ENCODE peak calls at places on chromosome 18, in four cellular contexts. R is Peyer's patch, B is psoas muscle, N is AG04449. Z is an unnamed sample.

GRCh38 chr18:43563780-43564179 is 286.5 kb upstream of the SYT4 start:
- DNase-seq in B (no peak), N (no peak), R (no peak), Z (peak)

GRCh38 chr18:21196426-21196825 is 45.6 kb upstream of the GREB1L start:
- DNase-seq in N (no peak), R (no peak), B (no peak), Z (no peak)

GRCh38 chr18:59813942-59814341 is 85.9 kb upstream of the PMAIP1 start:
- DNase-seq in N (no peak), B (no peak), R (no peak), Z (no peak)

GRCh38 chr18:12657048-12657848 is 659 bp downstream of the SPIRE1 start:
- DNase-seq in N (no peak), R (peak), B (peak), Z (peak)

GRCh38 chr18:60027397-60027796 is 127.6 kb downstream of the PMAIP1 start:
- DNase-seq in N (no peak), R (no peak), B (no peak), Z (no peak)

GRCh38 chr18:58252166-58252565 is 208.1 kb downstream of the NEDD4L start:
- DNase-seq in R (no peak), N (no peak), B (no peak), Z (no peak)

GRCh38 chr18:46449033-46449432 is 208.0 kb downstream of the LOXHD1 start:
- DNase-seq in B (no peak), N (no peak), R (no peak), Z (no peak)

GRCh38 chr18:24023185-24023814 is 8.7 kb downstream of the TTC39C start:
- DNase-seq in B (no peak), R (no peak), N (no peak), Z (peak)

GRCh38 chr18:12652861-12653401 is 5.0 kb downstream of the SPIRE1 start:
- DNase-seq in B (no peak), R (no peak), N (no peak), Z (no peak)

GRCh38 chr18:55400590-55401274 is 187.3 kb downstream of the TCF4 start:
- DNase-seq in B (no peak), R (no peak), N (no peak), Z (no peak)

GRCh38 chr18:77560334-77560970 is 310.8 kb downstream of the GALR1 start:
- DNase-seq in N (no peak), B (no peak), R (no peak), Z (no peak)

GRCh38 chr18:48946329-48946835 is 4.4 kb downstream of the SMAD7 start:
- DNase-seq in B (no peak), R (no peak), N (no peak), Z (no peak)

GRCh38 chr18:5414546-5414945 is 119.0 kb upstream of the ZBTB14 start:
- DNase-seq in R (no peak), B (no peak), N (no peak), Z (peak)

GRCh38 chr18:32343634-32344033 is 127.0 kb downstream of the GAREM1 start:
- DNase-seq in R (no peak), B (peak), N (no peak), Z (no peak)

GRCh38 chr18:43596106-43596712 is 318.9 kb upstream of the SYT4 start:
- DNase-seq in R (no peak), B (no peak), N (no peak), Z (no peak)

GRCh38 chr18:13137041-13137938 is 81.3 kb upstream of the LDLRAD4 start:
- DNase-seq in R (peak), N (no peak), B (peak), Z (peak)

GRCh38 chr18:49022311-49023280 is 71.8 kb upstream of the SMAD7 start:
- DNase-seq in R (peak), N (no peak), B (peak), Z (no peak)

GRCh38 chr18:57864615-57865121 is 61.6 kb upstream of the ATP8B1 start:
- DNase-seq in N (no peak), R (no peak), B (no peak), Z (no peak)

GRCh38 chr18:73842795-73843394 is 304.7 kb downstream of the FBXO15 start:
- DNase-seq in N (peak), B (peak), R (no peak), Z (peak)

GRCh38 chr18:199214-199613 is 40.9 kb downstream of the USP14 start:
- DNase-seq in N (no peak), R (no peak), B (no peak), Z (no peak)

GRCh38 chr18:34224423-34225217 is at the start of gene NOL4:
- DNase-seq in N (no peak), B (no peak), R (no peak), Z (peak)

GRCh38 chr18:48049757-48050156 is 119.3 kb upstream of the SMAD2 start:
- DNase-seq in B (no peak), R (no peak), N (no peak), Z (no peak)

DNA sequence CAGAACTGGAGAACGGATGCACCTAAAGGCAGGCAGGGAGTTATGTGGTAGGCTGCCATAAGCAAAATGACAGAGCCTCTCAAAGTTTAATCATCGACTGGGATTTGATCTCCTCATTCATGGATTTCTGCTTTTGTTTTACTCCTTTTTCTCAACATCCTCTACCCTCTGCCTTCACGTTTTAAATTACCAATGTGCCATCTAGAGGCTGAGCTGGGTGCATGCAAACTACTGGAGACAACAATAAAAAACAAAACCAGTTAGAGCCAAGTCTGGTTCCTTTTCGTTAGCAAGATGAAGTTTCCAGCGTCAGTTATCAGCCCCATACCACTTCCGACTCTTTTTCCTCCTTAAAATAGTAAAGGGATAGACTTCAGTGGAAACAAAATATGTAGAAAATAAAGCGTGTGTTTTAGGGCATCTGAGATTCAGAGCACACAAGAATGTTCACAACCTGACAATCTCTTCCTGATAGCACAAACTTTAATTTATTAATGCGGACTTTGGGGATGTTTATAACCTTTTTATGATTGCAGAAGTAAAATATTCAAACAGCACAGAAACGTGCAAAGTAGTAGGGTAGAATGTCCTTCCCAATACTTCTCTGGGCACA is 117.0 kb downstream of the LAMA1 start:
- DNase-seq in N (no peak), B (no peak), R (no peak), Z (no peak)
- TF ChIP-seq CTCF in N (peak), B (peak), R (peak), Z (peak)

GRCh38 chr18:54043484-54044256 is 180.8 kb downstream of the MBD2 start:
- DNase-seq in R (no peak), B (no peak), N (no peak), Z (no peak)
- TF ChIP-seq CTCF in R (no peak), B (no peak), N (peak), Z (no peak)

DNA sequence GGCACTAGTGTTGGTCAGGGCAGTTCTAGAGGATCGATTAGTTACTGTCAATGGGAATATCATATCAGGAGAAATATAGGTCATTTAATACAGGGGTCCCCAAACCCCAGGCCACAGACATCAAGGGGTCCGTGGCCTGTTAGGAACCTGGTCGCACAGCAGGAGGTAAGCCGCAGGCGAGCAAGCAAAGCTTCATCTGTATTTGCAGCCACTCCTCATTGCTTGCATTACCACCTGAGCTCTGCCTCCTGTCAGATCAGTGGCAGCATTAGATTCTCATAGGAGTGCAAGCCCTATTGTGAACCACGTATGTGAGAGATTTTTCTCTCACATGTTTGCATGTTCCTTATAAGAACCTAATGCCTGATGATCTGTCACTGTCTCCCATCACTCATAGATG is 81.9 kb downstream of the DSC3 start:
- DNase-seq in B (no peak), N (no peak), R (no peak), Z (no peak)
- TF ChIP-seq CTCF in B (no peak), N (no peak), R (no peak), Z (no peak)

GRCh38 chr18:63091671-63092364 is 227.8 kb downstream of the BCL2 start:
- DNase-seq in R (no peak), B (no peak), N (no peak), Z (no peak)
- TF ChIP-seq CTCF in R (no peak), B (no peak), N (no peak), Z (no peak)

DNA sequence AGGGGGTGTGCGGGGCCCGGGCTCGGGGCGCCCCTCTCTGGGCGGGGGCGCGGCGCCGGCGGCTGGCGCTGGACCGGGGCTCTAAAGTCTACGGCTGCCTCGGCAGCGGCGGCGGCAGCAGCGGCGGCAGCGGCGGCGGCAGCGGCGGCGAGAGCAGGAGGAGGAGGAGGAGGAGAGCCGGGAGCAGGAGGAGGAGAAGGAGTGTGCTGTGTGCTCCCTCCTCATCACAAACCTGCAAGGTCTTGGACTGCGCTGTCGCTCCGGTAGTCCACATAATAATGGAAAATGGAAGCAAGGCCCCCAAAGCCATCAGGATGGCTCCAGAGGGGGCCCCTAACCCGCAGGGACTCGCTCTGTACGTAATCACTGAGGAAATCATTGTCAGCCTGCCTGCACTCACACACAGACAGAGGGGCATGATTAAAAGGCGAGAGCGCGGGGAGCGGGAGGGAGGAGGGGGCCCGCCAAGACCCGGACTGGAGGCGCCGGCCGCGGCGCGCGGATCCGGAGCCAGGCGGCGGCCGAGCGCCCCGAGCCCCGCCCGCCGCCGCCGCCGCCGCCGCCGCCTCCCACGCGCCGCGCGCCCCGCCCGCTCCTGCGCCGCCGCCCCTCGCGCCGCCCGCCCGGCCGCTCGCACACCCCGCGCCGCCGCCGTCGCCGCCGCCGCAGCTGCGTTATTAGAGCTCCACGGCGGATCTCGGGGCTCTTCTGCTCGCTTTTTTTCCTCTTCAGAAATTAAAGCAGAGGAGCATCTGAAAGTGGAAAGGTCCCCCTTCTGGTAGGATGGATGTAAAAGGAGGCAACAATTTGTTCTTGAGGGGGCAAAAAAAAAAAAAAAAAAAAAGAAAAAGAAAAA is at the start of gene ZNF521:
- DNase-seq in B (peak), N (peak), R (peak), Z (peak)
- TF ChIP-seq CTCF in B (peak), N (peak), R (peak), Z (no peak)

DNA sequence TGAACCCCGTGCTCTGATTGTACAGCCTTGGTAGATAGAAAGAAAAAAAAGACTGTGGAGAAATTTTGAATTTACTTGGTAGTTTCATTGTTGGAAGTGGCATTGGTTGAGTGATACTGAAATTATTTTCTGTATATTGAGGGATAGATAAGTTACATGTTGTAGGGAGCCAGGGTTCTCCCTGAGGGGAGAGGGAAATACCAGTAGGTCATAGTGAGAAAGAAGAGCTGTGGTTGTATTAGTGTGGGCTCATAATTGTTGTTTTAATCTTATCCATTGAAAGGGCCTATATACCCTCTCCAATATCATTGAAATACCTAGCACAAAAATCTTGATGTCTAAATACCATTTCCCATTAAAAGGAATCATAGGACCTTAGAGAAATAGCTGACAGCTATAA is 16.9 kb upstream of the RAB31 start:
- DNase-seq in R (no peak), N (no peak), B (no peak), Z (no peak)
- TF ChIP-seq CTCF in R (no peak), N (no peak), B (no peak), Z (no peak)

GRCh38 chr18:22975508-22975907 is 42.4 kb downstream of the RBBP8 start:
- DNase-seq in R (no peak), N (no peak), B (no peak), Z (no peak)

GRCh38 chr18:22974707-22975106 is 41.6 kb downstream of the RBBP8 start:
- DNase-seq in R (no peak), N (no peak), B (no peak), Z (no peak)

DNA sequence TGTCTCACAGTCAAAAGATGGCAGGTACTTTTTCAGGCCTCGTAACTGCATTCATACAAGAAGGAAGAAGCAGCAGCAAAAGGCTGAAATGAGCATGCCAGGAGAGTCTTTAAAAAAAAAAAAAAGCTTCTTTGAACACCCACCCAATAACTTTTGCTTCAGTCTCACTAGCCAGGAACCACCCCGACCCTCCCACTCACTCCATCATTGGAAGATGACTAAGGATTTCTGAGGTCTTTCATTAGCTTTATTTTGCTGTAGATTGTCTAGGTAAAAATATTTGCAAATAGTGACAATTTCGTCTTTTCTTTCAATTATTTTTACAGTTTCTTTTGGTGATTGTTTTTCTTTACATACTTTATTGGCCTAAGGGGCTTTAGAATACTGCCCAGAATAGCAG is 37.9 kb downstream of the RBBP8 start:
- DNase-seq in N (no peak), B (no peak), R (no peak), Z (no peak)
- TF ChIP-seq CTCF in N (no peak), B (no peak), R (no peak), Z (no peak)

DNA sequence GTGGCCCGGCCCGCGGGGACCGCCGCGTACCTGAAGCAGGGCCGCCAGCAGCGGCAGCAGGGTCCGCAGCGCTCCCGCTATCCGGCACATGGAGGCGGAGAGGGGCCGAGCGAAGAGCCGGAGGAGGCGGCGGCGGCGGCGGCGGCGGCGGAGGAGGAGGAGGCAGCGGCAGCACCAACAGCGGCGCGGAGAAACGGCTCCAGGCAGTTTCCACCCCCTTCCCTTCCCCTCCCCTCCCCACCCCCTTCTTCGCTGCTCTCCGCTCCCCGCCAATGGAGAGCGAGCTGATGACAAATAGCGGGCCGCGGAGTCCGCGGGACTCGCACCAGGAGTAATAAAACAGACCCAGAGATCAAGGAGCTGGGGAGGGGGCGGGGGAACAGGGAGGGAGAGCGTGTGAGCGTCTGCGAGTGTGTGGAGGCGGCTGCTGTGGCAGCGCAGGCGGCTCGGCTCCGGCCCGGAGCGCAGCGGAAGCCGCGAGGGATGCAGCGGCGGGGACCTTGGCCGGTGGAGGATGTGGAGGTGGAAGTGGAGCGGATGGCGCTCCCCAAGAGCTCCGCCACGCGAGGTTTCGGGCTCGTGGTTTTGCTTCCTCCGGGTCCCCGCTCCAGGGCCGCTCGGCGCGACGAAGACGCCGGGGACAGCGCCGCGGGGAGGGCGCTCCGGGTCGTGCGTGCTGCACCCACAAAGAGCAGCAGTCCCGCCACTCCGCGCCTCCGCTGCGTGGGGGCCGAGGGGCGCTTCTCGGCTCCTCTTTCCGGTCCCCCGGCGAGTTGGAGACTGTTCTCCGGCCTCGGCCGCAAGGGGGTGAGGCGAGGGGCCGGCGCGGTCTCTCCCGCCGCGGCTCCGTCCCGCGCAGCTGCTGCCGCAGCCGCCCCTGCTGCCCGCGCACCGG is at the start of gene CDH2:
- DNase-seq in B (peak), N (peak), R (peak), Z (peak)
- TF ChIP-seq CTCF in B (no peak), N (peak), R (no peak), Z (peak)

GRCh38 chr18:4119813-4120212 is 335.3 kb downstream of the DLGAP1 start:
- DNase-seq in R (no peak), N (no peak), B (no peak), Z (no peak)
- TF ChIP-seq CTCF in R (no peak), N (no peak), B (no peak), Z (no peak)

DNA sequence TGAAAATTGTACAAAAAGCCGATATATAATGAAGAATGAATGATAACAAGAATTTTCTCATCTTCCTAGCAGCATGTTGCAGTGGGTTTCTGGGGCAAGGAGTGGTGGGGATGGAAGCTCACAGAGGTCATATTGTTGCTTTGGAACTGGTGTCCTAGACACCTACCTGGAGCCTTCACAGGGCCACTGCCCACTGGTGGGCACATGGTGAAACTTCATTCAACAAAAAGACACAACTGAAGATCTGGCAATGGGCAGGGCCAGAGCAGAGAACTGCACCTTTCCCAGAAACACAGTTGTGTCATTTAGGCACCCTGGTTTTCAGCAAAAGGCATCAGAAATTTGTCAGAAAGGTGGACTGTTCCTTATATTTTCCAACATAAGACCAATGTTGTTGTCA is 115.3 kb downstream of the FHOD3 start:
- DNase-seq in B (no peak), N (no peak), R (no peak), Z (no peak)
- TF ChIP-seq CTCF in B (peak), N (peak), R (no peak), Z (peak)